ENCODE peak calls at places on chromosome 11, in six cellular contexts. R, W, F, A, O and C are unnamed samples.
A peak's percentile ranks its signal among the peaks of the same experiment; 100 is the strongest.

GRCh38 chr11:79249341-79249993 is 191.4 kb downstream of the TENM4 start:
- DNase-seq in R (no peak), W (no peak), F (no peak), A (peak; percentile 65), O (no peak), C (no peak)

GRCh38 chr11:119847836-119848235 is 118.8 kb upstream of the NECTIN1 start:
- DNase-seq in R (no peak), W (no peak), F (no peak), A (no peak), O (no peak), C (no peak)

GRCh38 chr11:74272276-74272675 is 39.2 kb downstream of the P4HA3 start:
- DNase-seq in R (no peak), W (no peak), F (no peak), A (no peak), O (no peak), C (no peak)

GRCh38 chr11:70107756-70108155 is 29.6 kb downstream of the ANO1 start:
- DNase-seq in R (no peak), W (no peak), F (no peak), A (no peak), O (no peak), C (no peak)

GRCh38 chr11:75585271-75585670 is 23.2 kb downstream of the SERPINH1 start:
- DNase-seq in R (no peak), W (no peak), F (no peak), A (no peak), O (no peak), C (no peak)

GRCh38 chr11:114080769-114081168 is 21.3 kb downstream of the ZBTB16 start:
- DNase-seq in R (no peak), W (no peak), F (no peak), A (no peak), O (no peak), C (no peak)

GRCh38 chr11:66933508-66933907 is 24.7 kb downstream of the PC start:
- DNase-seq in R (no peak), W (no peak), F (no peak), A (peak; percentile 63), O (no peak), C (no peak)

GRCh38 chr11:72607101-72607468 is 67.1 kb downstream of the PDE2A start:
- DNase-seq in R (no peak), W (no peak), F (no peak), A (no peak), O (no peak), C (no peak)

GRCh38 chr11:34316347-34317037 is 41.3 kb downstream of the ABTB2 start:
- DNase-seq in R (no peak), W (no peak), F (no peak), A (peak; percentile 40), O (no peak), C (no peak)

GRCh38 chr11:75428989-75429640 is 3.9 kb downstream of the KLHL35 start:
- DNase-seq in R (no peak), W (no peak), F (no peak), A (no peak), O (no peak), C (no peak)

GRCh38 chr11:69298778-69299461 is 5.0 kb downstream of the MYEOV start:
- DNase-seq in R (no peak), W (no peak), F (no peak), A (no peak), O (no peak), C (no peak)

GRCh38 chr11:19311306-19312030 is 70.7 kb upstream of the E2F8 start:
- DNase-seq in R (peak; percentile 56), W (peak; percentile 87), F (peak; percentile 66), A (peak; percentile 51), O (peak; percentile 20), C (peak; percentile 80)

GRCh38 chr11:57444362-57445074 is 15.8 kb upstream of the RTN4RL2 start:
- DNase-seq in R (no peak), W (no peak), F (no peak), A (no peak), O (no peak), C (no peak)

GRCh38 chr11:79896258-79896657 is 455.4 kb upstream of the TENM4 start:
- DNase-seq in R (no peak), W (no peak), F (no peak), A (no peak), O (no peak), C (no peak)

GRCh38 chr11:63599211-63600122 is 14.8 kb downstream of the PLAAT3 start:
- DNase-seq in R (no peak), W (peak; percentile 30), F (peak; percentile 34), A (peak; percentile 78), O (no peak), C (no peak)

GRCh38 chr11:47800759-47801158 is 33.6 kb upstream of the FNBP4 start:
- DNase-seq in R (no peak), W (no peak), F (no peak), A (no peak), O (no peak), C (no peak)

GRCh38 chr11:57601297-57601696 is 3.8 kb downstream of the SERPING1 start:
- DNase-seq in R (no peak), W (no peak), F (no peak), A (peak; percentile 5), O (no peak), C (no peak)

GRCh38 chr11:67584205-67584880 is 731 bp downstream of the GSTP1 start:
- DNase-seq in R (peak; percentile 39), W (peak; percentile 89), F (peak; percentile 80), A (peak; percentile 66), O (no peak), C (no peak)

GRCh38 chr11:128367573-128367972 is 219.8 kb downstream of the ETS1 start:
- DNase-seq in R (peak; percentile 26), W (no peak), F (no peak), A (no peak), O (no peak), C (no peak)

GRCh38 chr11:128879817-128880216 is 11.3 kb upstream of the KCNJ5 start:
- DNase-seq in R (no peak), W (no peak), F (no peak), A (no peak), O (no peak), C (no peak)

GRCh38 chr11:76269247-76269646 is 62.9 kb upstream of the WNT11 start:
- DNase-seq in R (no peak), W (peak; percentile 87), F (no peak), A (no peak), O (no peak), C (no peak)

GRCh38 chr11:17171342-17171741 is 36.4 kb downstream of the PIK3C2A start:
- DNase-seq in R (no peak), W (no peak), F (no peak), A (peak; percentile 73), O (no peak), C (no peak)

GRCh38 chr11:20360650-20361049 is 2.9 kb upstream of the HTATIP2 start:
- DNase-seq in R (peak; percentile 39), W (no peak), F (no peak), A (peak; percentile 27), O (no peak), C (no peak)

GRCh38 chr11:35227551-35228341 is 88.8 kb downstream of the CD44 start:
- DNase-seq in R (no peak), W (no peak), F (no peak), A (peak; percentile 51), O (no peak), C (no peak)

GRCh38 chr11:86183694-86184093 is 60.9 kb upstream of the EED start:
- DNase-seq in R (peak; percentile 31), W (no peak), F (no peak), A (no peak), O (no peak), C (no peak)

GRCh38 chr11:73980001-73980960 is 2.4 kb downstream of the UCP2 start:
- DNase-seq in R (peak; percentile 86), W (peak; percentile 63), F (no peak), A (peak; percentile 20), O (no peak), C (no peak)

GRCh38 chr11:96256213-96256580 is 86.8 kb downstream of the MAML2 start:
- DNase-seq in R (no peak), W (no peak), F (no peak), A (no peak), O (no peak), C (no peak)

GRCh38 chr11:88050247-88050646 is 125.0 kb downstream of the RAB38 start:
- DNase-seq in R (no peak), W (no peak), F (no peak), A (no peak), O (no peak), C (no peak)

GRCh38 chr11:96215094-96215782 is 127.8 kb downstream of the MAML2 start:
- DNase-seq in R (peak; percentile 86), W (no peak), F (no peak), A (peak; percentile 60), O (no peak), C (no peak)

GRCh38 chr11:50174975-50175374 is 142.3 kb downstream of the OR4C45 start:
- DNase-seq in R (no peak), W (no peak), F (no peak), A (no peak), O (no peak), C (no peak)

GRCh38 chr11:20672575-20672974 is 3.2 kb downstream of the NELL1 start:
- DNase-seq in R (peak; percentile 23), W (no peak), F (peak; percentile 50), A (no peak), O (no peak), C (no peak)

GRCh38 chr11:3199537-3200295 is 18.9 kb downstream of the MRGPRG start:
- DNase-seq in R (no peak), W (no peak), F (peak; percentile 27), A (no peak), O (no peak), C (no peak)

DNA sequence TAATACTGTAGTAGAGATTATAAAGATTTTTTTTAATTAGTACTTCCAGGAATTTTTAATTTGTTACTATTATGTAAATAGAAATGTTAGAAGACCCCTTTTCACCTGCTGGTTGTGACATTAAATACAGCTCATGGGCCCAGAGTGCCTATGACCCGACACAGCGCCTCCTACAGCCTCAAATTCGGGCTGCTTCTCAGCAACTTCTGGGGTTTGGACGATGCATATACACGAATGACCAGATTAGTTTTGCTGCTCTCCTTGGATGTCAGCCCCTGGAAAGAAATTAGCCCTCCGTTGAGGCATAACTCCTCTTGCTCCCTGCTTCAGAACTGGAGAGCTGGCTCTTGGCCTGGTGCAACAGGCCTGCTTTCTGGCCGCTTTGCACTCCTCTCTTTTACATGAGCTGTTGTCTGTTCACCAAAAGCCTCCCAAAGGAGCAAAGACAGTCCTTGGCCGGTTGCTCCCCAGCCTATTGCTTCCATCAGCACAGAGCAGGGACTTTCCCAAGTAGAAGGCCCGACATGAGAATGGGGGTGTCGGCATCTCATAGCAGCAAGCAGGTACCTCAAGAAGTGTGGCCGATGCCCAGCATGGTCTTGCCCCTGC is 3.3 kb downstream of the TECTA start:
- DNase-seq in R (no peak), W (no peak), F (no peak), A (no peak), O (no peak), C (no peak)
- TF ChIP-seq CTCF in R (no peak), W (no peak), F (peak; percentile 23), A (no peak), O (no peak), C (no peak)

GRCh38 chr11:22244986-22245592 is 52.2 kb downstream of the ANO5 start:
- DNase-seq in R (peak; percentile 48), W (peak; percentile 70), F (peak; percentile 18), A (peak; percentile 45), O (no peak), C (no peak)
- TF ChIP-seq CTCF in R (peak; percentile 74), W (peak; percentile 56), F (peak; percentile 69), A (peak; percentile 86), O (peak; percentile 50), C (no peak)

GRCh38 chr11:91435694-91436375 is 788.8 kb upstream of the FAT3 start:
- DNase-seq in R (no peak), W (no peak), F (no peak), A (no peak), O (no peak), C (no peak)
- TF ChIP-seq CTCF in R (no peak), W (no peak), F (no peak), A (no peak), O (no peak), C (no peak)

GRCh38 chr11:112837162-112837826 is 123.9 kb upstream of the NCAM1 start:
- DNase-seq in R (no peak), W (peak; percentile 72), F (peak; percentile 33), A (no peak), O (no peak), C (no peak)
- TF ChIP-seq CTCF in R (no peak), W (peak; percentile 26), F (peak; percentile 23), A (no peak), O (no peak), C (no peak)